ENCODE peak calls at places on chromosomes 16 and 17, in four cellular contexts. C is NAMALWA, B is progenitor cell of endocrine pancreas, N is tibial artery. O is an unnamed sample.
A peak's percentile ranks its signal among the peaks of the same experiment; 100 is the strongest.

GRCh38 chr17:81388612-81389367 is 6.5 kb upstream of the BAHCC1 start:
- DNase-seq in C (no peak), B (no peak), N (no peak), O (no peak)

GRCh38 chr16:10661737-10662136 is 33.0 kb downstream of the TEKT5 start:
- DNase-seq in N (no peak), B (no peak), C (no peak), O (no peak)

GRCh38 chr17:7219812-7220592 is at the start of the genes ACADVL and DLG4:
- DNase-seq in N (peak; percentile 95), B (peak; percentile 59), C (peak; percentile 67), O (peak; percentile 94)

GRCh38 chr16:2237552-2238395 is 1.5 kb downstream of the DNASE1L2 start:
- DNase-seq in C (no peak), B (no peak), N (no peak), O (no peak)

GRCh38 chr16:76639685-76640289 is 362.6 kb downstream of the CNTNAP4 start:
- DNase-seq in C (peak; percentile 52), B (no peak), N (no peak), O (peak; percentile 9)

GRCh38 chr17:75315541-75316243 is 26.5 kb upstream of the SLC25A19 start:
- DNase-seq in N (no peak), C (no peak), B (no peak), O (peak; percentile 61)

GRCh38 chr17:68379692-68380677 is 77.3 kb downstream of the WIPI1 start:
- DNase-seq in B (no peak), C (no peak), N (no peak), O (no peak)

GRCh38 chr17:42185497-42185860 is 227 bp upstream of the HCRT start:
- DNase-seq in N (no peak), B (no peak), C (no peak), O (no peak)

GRCh38 chr16:75310541-75310940 is 59.1 kb upstream of the BCAR1 start:
- DNase-seq in N (no peak), C (no peak), B (no peak), O (no peak)

GRCh38 chr16:53948326-53948725 is 244.4 kb downstream of the FTO start:
- DNase-seq in N (no peak), B (no peak), C (no peak), O (no peak)

GRCh38 chr17:75561927-75562603 is 25.5 kb upstream of the MYO15B start:
- DNase-seq in B (no peak), C (no peak), N (no peak), O (peak; percentile 36)

GRCh38 chr16:16009396-16009795 is 60.0 kb downstream of the ABCC1 start:
- DNase-seq in N (no peak), B (no peak), C (no peak), O (no peak)

GRCh38 chr17:81412490-81413093 is 17.3 kb downstream of the BAHCC1 start:
- DNase-seq in N (no peak), B (no peak), C (no peak), O (no peak)

GRCh38 chr17:61398721-61399130 is 917 bp upstream of the TBX2 start:
- DNase-seq in N (no peak), B (no peak), C (no peak), O (peak; percentile 27)

GRCh38 chr17:1060991-1061390 is 64.1 kb downstream of the TIMM22 start:
- DNase-seq in N (peak; percentile 83), C (no peak), B (no peak), O (peak; percentile 99)

GRCh38 chr17:63446981-63447687 is 1.0 kb upstream of the CYB561 start:
- DNase-seq in N (no peak), B (no peak), C (no peak), O (no peak)

GRCh38 chr17:65018612-65019290 is 37.8 kb downstream of the GNA13 start:
- DNase-seq in N (no peak), B (no peak), C (no peak), O (no peak)

GRCh38 chr17:28053044-28053670 is 10.7 kb downstream of the NLK start:
- DNase-seq in B (no peak), C (no peak), N (no peak), O (no peak)